ENCODE peak calls at places on chromosomes 4 and X, in seven cellular contexts. H, G, W, Q, Z, B and N are unnamed samples.
A peak's percentile ranks its signal among the peaks of the same experiment; 100 is the strongest.

GRCh38 chrX:95058815-95059214 is 1384.8 kb downstream of the FAM133A start:
- DNase-seq in H (no peak), G (no peak), W (no peak), Q (no peak), Z (no peak), B (no peak), N (peak; percentile 1)

GRCh38 chrX:72126048-72126415 is 5.7 kb downstream of the RTL5 start:
- DNase-seq in H (no peak), G (no peak), W (no peak), Q (no peak), Z (no peak), B (no peak), N (no peak)

GRCh38 chrX:49041683-49042529 is 1.3 kb downstream of the TFE3 start:
- DNase-seq in H (peak; percentile 30), G (no peak), W (no peak), Q (peak; percentile 34), Z (peak; percentile 13), B (no peak), N (no peak)

GRCh38 chrX:130592204-130592603 is 190.4 kb downstream of the RBMX2 start:
- DNase-seq in H (no peak), G (no peak), W (no peak), Q (no peak), Z (no peak), B (no peak), N (no peak)

GRCh38 chrX:107675823-107676555 is 47.7 kb downstream of the PRPS1 start:
- DNase-seq in H (peak; percentile 30), G (no peak), W (no peak), Q (peak; percentile 64), Z (no peak), B (no peak), N (no peak)

GRCh38 chr4:15420642-15421041 is 7.2 kb upstream of the C1QTNF7 start:
- DNase-seq in H (no peak), G (no peak), W (no peak), Q (no peak), Z (no peak), B (no peak), N (no peak)

GRCh38 chrX:7214251-7214650 is 66.3 kb upstream of the PUDP start:
- DNase-seq in H (no peak), G (no peak), W (no peak), Q (no peak), Z (no peak), B (no peak), N (no peak)

GRCh38 chr4:139682309-139683210 is 16.9 kb downstream of the MGST2 start:
- DNase-seq in H (no peak), G (no peak), W (no peak), Q (no peak), Z (no peak), B (no peak), N (no peak)

GRCh38 chrX:6363193-6363592 is 134.5 kb upstream of the NLGN4X start:
- DNase-seq in H (no peak), G (no peak), W (no peak), Q (no peak), Z (no peak), B (no peak), N (no peak)

GRCh38 chrX:63275127-63275526 is 76.0 kb downstream of the SPIN4 start:
- DNase-seq in H (no peak), G (peak; percentile 51), W (peak; percentile 38), Q (no peak), Z (peak; percentile 34), B (no peak), N (peak; percentile 5)

GRCh38 chr4:185945238-185945637 is 123.7 kb upstream of the TLR3 start:
- DNase-seq in H (no peak), G (no peak), W (no peak), Q (no peak), Z (no peak), B (no peak), N (no peak)

GRCh38 chrX:13599491-13599890 is 30.1 kb downstream of the EGFL6 start:
- DNase-seq in H (no peak), G (no peak), W (no peak), Q (no peak), Z (no peak), B (no peak), N (no peak)

GRCh38 chr4:1050486-1051213 is 39.2 kb downstream of the FGFRL1 start:
- DNase-seq in H (peak; percentile 11), G (no peak), W (peak; percentile 80), Q (no peak), Z (no peak), B (no peak), N (no peak)

GRCh38 chr4:16123356-16124084 is 39.7 kb upstream of the PROM1 start:
- DNase-seq in H (no peak), G (no peak), W (no peak), Q (no peak), Z (no peak), B (no peak), N (no peak)

GRCh38 chr4:123555500-123556273 is 159.1 kb downstream of the SPRY1 start:
- DNase-seq in H (peak; percentile 87), G (no peak), W (no peak), Q (peak; percentile 92), Z (no peak), B (peak; percentile 93), N (peak; percentile 90)

GRCh38 chr4:184680698-184681097 is 31.2 kb downstream of the PRIMPOL start:
- DNase-seq in H (no peak), G (no peak), W (no peak), Q (no peak), Z (no peak), B (no peak), N (peak; percentile 7)

GRCh38 chr4:20532871-20533870 is 167.1 kb upstream of the PACRGL start:
- DNase-seq in H (no peak), G (no peak), W (no peak), Q (no peak), Z (no peak), B (no peak), N (no peak)

GRCh38 chrX:12269484-12269883 is 131.2 kb downstream of the FRMPD4 start:
- DNase-seq in H (no peak), G (no peak), W (no peak), Q (no peak), Z (no peak), B (no peak), N (peak; percentile 1)

DNA sequence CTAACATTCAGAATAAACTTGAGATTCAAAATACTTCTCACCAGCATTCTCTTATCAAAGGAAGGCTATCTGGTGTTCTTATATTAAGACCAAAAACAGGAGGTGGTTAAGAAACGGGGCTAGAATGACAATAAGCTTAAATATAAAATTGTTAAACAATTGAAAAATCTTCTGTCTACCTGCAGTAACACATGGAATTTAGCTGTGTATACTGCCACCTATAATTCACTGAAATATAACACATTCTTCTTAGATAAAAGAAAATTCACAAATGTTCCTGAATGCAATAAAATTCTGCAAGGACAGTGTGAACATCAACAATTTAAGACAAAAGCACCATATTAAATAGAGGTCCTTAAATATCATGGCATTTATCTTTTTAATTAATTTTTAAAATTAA is 11.5 kb upstream of the PCDH10 start:
- DNase-seq in H (no peak), G (no peak), W (no peak), Q (no peak), Z (no peak), B (no peak), N (no peak)
- TF ChIP-seq CTCF in H (no peak), G (no peak), W (no peak), Q (no peak), Z (no peak), B (no peak), N (peak; percentile 11)

DNA sequence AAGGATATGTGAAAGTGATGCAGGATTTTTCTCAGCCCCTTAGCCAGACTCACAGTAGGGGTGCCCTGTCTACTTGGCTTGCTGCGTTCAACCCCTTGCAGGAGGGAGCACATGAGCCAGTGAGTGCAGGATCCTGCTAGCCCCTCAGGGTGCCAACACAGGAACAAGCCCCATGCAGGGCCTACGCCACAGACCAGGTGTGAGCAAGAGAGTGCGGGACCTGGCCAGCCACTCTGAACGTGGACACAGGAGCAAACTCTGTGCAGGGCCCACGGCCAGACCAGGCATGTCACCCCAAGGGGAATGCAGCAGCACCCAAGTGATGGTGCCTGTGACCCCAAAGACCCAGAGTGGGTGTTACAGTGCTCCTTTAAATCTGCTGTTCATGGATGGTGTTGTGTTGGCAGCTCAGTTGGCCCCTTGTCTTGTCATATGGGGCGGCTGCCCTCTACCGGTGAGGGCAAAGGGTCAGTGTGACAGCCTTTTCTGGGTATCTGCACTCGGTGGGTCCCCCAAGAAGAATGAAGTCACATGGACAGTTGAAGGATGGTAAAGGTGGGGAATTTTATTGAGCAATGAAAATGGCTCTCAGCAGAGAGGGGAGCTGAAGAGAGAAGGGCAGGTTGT is 188.4 kb upstream of the MAOA start:
- DNase-seq in H (no peak), G (no peak), W (peak; percentile 25), Q (no peak), Z (no peak), B (no peak), N (no peak)
- TF ChIP-seq CTCF in H (no peak), G (no peak), W (no peak), Q (no peak), Z (no peak), B (no peak), N (no peak)

GRCh38 chr4:178395798-178396197 is 953.6 kb upstream of the AGA start:
- DNase-seq in H (no peak), G (no peak), W (no peak), Q (no peak), Z (no peak), B (no peak), N (no peak)
- TF ChIP-seq CTCF in H (no peak), G (no peak), W (no peak), Q (no peak), Z (no peak), B (no peak), N (no peak)

DNA sequence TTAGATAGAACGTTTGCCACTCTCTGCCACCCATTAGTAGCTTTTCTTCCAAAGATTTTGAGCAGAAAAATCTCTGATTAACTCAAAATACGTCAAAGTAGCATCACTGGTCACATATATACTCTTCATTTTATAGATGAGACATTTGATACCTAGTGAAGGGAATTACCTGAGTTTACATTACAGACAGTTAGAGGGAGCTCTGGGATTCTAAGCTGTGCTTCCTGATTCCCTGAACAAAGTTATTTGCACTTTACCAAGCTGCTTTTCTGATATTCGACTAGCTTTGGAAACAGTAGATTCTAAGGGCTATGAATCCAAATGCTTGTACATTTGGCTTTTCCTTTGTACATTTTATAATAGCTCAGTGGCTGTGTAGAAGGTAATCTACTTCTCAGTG is 1602.1 kb downstream of the STIM2 start:
- DNase-seq in H (no peak), G (no peak), W (no peak), Q (no peak), Z (no peak), B (no peak), N (no peak)
- TF ChIP-seq CTCF in H (no peak), G (no peak), W (no peak), Q (no peak), Z (no peak), B (no peak), N (no peak)

GRCh38 chr4:35447474-35447873 is 796.8 kb downstream of the ARAP2 start:
- DNase-seq in H (no peak), G (no peak), W (no peak), Q (no peak), Z (no peak), B (no peak), N (no peak)
- TF ChIP-seq CTCF in H (no peak), G (no peak), W (no peak), Q (no peak), Z (no peak), B (no peak), N (no peak)

GRCh38 chr4:144754562-144755410 is 108.8 kb downstream of the HHIP start:
- DNase-seq in H (no peak), G (peak; percentile 7), W (peak; percentile 10), Q (no peak), Z (no peak), B (no peak), N (no peak)
- TF ChIP-seq CTCF in H (peak; percentile 10), G (no peak), W (no peak), Q (no peak), Z (peak; percentile 19), B (no peak), N (no peak)

GRCh38 chrX:118761950-118762725 is 34.7 kb downstream of the IL13RA1 start:
- DNase-seq in H (no peak), G (no peak), W (no peak), Q (no peak), Z (peak; percentile 1), B (no peak), N (no peak)
- TF ChIP-seq CTCF in H (no peak), G (no peak), W (no peak), Q (no peak), Z (peak; percentile 4), B (no peak), N (no peak)